ENCODE peak calls at places on chromosomes 6 and 20, in four cellular contexts. X, A, Z and V are unnamed samples.

GRCh38 chr6:102195311-102195710 is 801.8 kb downstream of the GRIK2 start:
- DNase-seq in X (no peak), A (no peak), Z (no peak), V (no peak)

GRCh38 chr6:24257282-24257681 is 100.6 kb downstream of the DCDC2 start:
- DNase-seq in X (no peak), A (no peak), Z (peak), V (no peak)

GRCh38 chr6:23532227-23532626 is 593.8 kb upstream of the NRSN1 start:
- DNase-seq in X (no peak), A (no peak), Z (no peak), V (no peak)

GRCh38 chr6:29694637-29695036 is 13.7 kb upstream of the ZFP57 start:
- DNase-seq in X (no peak), A (no peak), Z (no peak), V (no peak)

GRCh38 chr20:35269055-35269781 is 8.7 kb downstream of the MMP24OS start:
- DNase-seq in X (peak), A (peak), Z (peak), V (no peak)

GRCh38 chr6:2680264-2680908 is 70.3 kb downstream of the MYLK4 start:
- DNase-seq in X (no peak), A (no peak), Z (no peak), V (no peak)

GRCh38 chr6:150881911-150882481 is 16.5 kb downstream of the MTHFD1L start:
- DNase-seq in X (peak), A (peak), Z (peak), V (no peak)

GRCh38 chr20:8187740-8188139 is 55.7 kb downstream of the PLCB1 start:
- DNase-seq in X (no peak), A (peak), Z (no peak), V (no peak)

GRCh38 chr20:11906626-11907480 is 10.8 kb upstream of the BTBD3 start:
- DNase-seq in X (no peak), A (no peak), Z (no peak), V (no peak)

GRCh38 chr20:38165966-38166706 is 1.1 kb upstream of the TGM2 start:
- DNase-seq in X (no peak), A (peak), Z (no peak), V (no peak)

GRCh38 chr6:148693882-148694484 is 52.8 kb upstream of the UST start:
- DNase-seq in X (no peak), A (no peak), Z (no peak), V (no peak)

GRCh38 chr6:29653452-29654038 is 3.3 kb upstream of the MOG start:
- DNase-seq in X (peak), A (peak), Z (peak), V (no peak)

GRCh38 chr6:105482227-105482839 is 79.5 kb upstream of the PREP start:
- DNase-seq in X (peak), A (peak), Z (no peak), V (no peak)

GRCh38 chr6:31791324-31792089 is 4.0 kb downstream of the VARS1 start:
- DNase-seq in X (no peak), A (peak), Z (peak), V (no peak)

GRCh38 chr6:144969154-144969553 is 684.0 kb downstream of the UTRN start:
- DNase-seq in X (no peak), A (peak), Z (no peak), V (no peak)

GRCh38 chr6:136947037-136947436 is 24.9 kb downstream of the SLC35D3 start:
- DNase-seq in X (no peak), A (no peak), Z (no peak), V (no peak)

GRCh38 chr6:4125933-4126864 is 9.2 kb downstream of the ECI2 start:
- DNase-seq in X (no peak), A (peak), Z (peak), V (no peak)

GRCh38 chr6:84766118-84766683 is 1.8 kb upstream of the TBX18 start:
- DNase-seq in X (no peak), A (no peak), Z (no peak), V (no peak)

GRCh38 chr6:84762941-84763396 is 1.4 kb downstream of the TBX18 start:
- DNase-seq in X (no peak), A (no peak), Z (no peak), V (no peak)

GRCh38 chr6:84763397-84764331 is 734 bp downstream of the TBX18 start:
- DNase-seq in X (peak), A (peak), Z (peak), V (no peak)

GRCh38 chr6:84762220-84762940 is 2.0 kb downstream of the TBX18 start:
- DNase-seq in X (no peak), A (no peak), Z (peak), V (no peak)

DNA sequence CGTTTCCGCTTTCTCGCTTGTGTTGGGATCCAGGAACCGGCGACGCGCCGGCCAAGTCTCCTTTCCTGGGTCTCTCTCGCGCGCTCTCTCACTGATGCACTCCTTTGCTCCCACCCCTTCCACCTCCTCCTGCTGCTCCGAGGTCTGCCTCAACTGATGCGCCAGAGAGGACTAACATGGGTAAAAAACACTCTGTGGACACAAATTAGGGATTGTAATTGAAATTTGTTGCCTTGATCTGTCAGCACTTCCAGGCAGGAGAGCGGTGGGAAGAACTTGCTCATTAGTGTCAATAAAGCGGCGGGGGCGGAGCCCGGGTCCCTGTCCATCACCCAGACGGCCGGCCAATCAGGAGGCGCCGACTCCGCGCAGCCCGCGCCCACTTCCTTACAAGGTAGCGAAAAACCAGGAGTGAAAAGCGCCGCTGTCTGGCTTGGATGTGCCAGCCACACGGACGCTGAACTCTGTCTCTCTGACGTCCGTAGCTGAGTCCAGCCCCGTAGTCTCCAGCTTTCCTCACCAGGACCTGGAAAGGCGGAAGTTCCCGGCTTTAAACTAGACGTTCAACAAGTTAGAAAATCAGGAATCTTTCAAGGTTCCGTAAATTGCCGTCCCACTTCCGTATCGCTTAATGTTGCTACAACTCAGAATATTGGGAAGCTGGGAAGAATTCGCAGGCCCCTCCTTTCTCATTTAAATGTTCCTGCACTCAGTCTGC is at the start of gene TBX18:
- DNase-seq in X (peak), A (peak), Z (peak), V (peak)
- TF ChIP-seq POLR2A in X (peak), A (no peak), Z (peak), V (no peak)

GRCh38 chr6:15477746-15478145 is 185.1 kb downstream of the DTNBP1 start:
- DNase-seq in X (no peak), A (peak), Z (no peak), V (no peak)
- H3K27ac ChIP-seq in X (no peak), A (peak), Z (no peak), V (no peak)

GRCh38 chr6:122399055-122399347 is 451 bp upstream of the HSF2 start:
- DNase-seq in X (no peak), A (no peak), Z (no peak), V (no peak)
- TF ChIP-seq POLR2A in X (no peak), A (no peak), Z (no peak), V (no peak)

GRCh38 chr6:33925869-33926268 is 122.1 kb upstream of the MLN start:
- DNase-seq in X (no peak), A (no peak), Z (no peak), V (no peak)

GRCh38 chr6:33923857-33924514 is 120.2 kb upstream of the MLN start:
- DNase-seq in X (no peak), A (no peak), Z (no peak), V (no peak)

GRCh38 chr6:33926451-33926850 is 122.6 kb upstream of the MLN start:
- DNase-seq in X (no peak), A (no peak), Z (peak), V (no peak)

GRCh38 chr6:33927112-33927511 is 123.3 kb upstream of the MLN start:
- DNase-seq in X (no peak), A (no peak), Z (no peak), V (no peak)

GRCh38 chr6:33925210-33925609 is 121.4 kb upstream of the MLN start:
- DNase-seq in X (no peak), A (no peak), Z (no peak), V (no peak)
- H3K27ac ChIP-seq in X (no peak), A (no peak), Z (no peak), V (no peak)

DNA sequence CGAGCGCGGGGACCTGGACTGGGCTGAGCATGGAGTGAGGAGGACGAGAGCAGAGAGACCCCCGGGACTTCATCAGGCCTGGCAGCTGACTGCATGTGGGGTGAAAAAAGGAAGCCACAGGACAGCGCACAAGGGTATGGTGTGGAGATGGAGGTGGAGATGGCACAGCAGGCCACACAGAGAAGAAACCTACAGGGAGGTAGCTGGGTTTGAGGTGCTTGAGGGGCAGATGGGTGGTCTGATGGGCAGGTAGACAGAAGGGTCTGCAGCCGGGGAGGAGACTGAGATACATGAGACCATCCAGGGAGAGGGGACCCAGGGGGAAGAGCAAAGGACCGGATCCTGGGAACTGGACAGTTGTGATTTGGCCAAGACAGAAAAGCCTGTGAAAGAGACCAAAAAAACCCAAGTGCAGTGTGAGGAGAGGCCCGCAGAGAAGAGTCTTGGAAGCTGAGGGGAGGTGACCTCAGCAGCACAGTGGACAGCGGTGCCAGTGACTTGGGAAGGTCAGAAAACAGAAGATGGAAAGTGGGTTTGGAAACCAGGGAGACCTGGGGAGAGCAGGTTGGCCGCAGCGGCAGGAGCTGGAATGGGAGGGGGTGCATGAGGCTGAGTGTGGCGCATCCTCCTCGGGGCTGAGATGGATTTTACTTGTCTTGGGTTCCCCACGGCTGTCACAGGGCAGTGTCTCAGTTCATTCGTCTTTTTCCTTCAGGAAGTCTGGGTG is 5.5 kb downstream of the HLA-DPB1 start:
- DNase-seq in X (no peak), A (no peak), Z (no peak), V (no peak)
- TF ChIP-seq POLR2A in X (no peak), A (no peak), Z (no peak), V (no peak)

DNA sequence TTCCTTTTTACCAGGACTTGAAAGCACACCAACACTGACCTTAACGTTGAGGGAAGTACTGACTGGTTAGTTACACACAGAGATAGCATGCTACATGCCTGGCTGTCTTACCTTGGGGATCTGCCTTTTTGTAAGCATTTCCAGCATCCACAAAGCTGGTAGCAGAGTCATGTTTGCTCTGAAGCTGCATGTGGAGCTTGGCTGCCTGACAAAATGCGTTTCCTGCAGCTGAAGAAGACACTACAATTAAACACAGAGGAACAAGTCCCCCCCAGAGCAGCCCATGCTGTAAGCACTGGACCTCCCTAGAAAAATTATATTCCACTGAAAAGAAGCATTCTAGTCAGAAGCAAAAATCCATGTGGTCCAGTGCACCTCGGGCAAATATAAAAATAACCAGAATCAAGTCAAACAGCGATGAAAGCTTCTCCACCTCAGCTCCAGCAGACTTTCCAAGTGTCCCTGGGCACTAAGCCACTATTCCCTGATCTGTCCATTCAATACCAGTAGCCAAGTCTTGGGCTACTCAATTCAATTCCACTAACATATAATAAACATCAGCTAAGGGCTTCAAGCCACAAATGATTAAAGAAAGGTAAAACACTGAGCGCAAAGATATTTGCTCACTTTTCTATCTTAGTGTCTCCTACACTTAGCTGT is 24.2 kb downstream of the NAPB start:
- DNase-seq in X (no peak), A (peak), Z (no peak), V (no peak)
- H3K27ac ChIP-seq in X (no peak), A (no peak), Z (no peak), V (no peak)

GRCh38 chr6:42142118-42142835 is at the start of gene C6orf132:
- DNase-seq in X (no peak), A (no peak), Z (no peak), V (no peak)
- TF ChIP-seq POLR2A in X (no peak), A (no peak), Z (no peak), V (peak)

GRCh38 chr6:16128759-16129622 is at the start of gene MYLIP:
- DNase-seq in X (peak), A (peak), Z (peak), V (peak)
- H3K27ac ChIP-seq in X (peak), A (peak), Z (peak), V (peak)